ENCODE peak calls at places on chromosomes 12 and 14, in six cellular contexts. Z is T-helper 17 cell, I is ELR, T is amniotic stem cell, G is left colon, V is G401. Q is an unnamed sample.

GRCh38 chr14:69354383-69355154 is 43.5 kb downstream of the ERH start:
- DNase-seq in I (no peak), G (peak), Z (peak), T (no peak), V (no peak), Q (no peak)

GRCh38 chr12:31928246-31929139 is 30.7 kb upstream of the RESF1 start:
- DNase-seq in T (no peak), G (no peak), Z (no peak), I (no peak), V (no peak), Q (no peak)

GRCh38 chr12:30447061-30447750 is 248.5 kb downstream of the IPO8 start:
- DNase-seq in G (no peak), Z (no peak), I (peak), V (no peak), T (no peak), Q (no peak)

GRCh38 chr12:109550310-109550680 is 23.0 kb downstream of the MMAB start:
- DNase-seq in V (no peak), I (no peak), G (no peak), Z (no peak), T (no peak), Q (no peak)

GRCh38 chr12:111304642-111305071 is 64.2 kb downstream of the PHETA1 start:
- DNase-seq in G (no peak), Z (peak), I (peak), V (no peak), T (no peak), Q (no peak)

GRCh38 chr12:117342682-117343081 is 18.7 kb downstream of the NOS1 start:
- DNase-seq in G (no peak), T (no peak), V (no peak), Z (no peak), I (peak), Q (no peak)

GRCh38 chr14:22508150-22508457 is 80.9 kb downstream of the DAD1 start:
- DNase-seq in I (no peak), Z (no peak), T (no peak), G (no peak), V (no peak), Q (no peak)

GRCh38 chr12:81598205-81598604 is 160.9 kb downstream of the PPFIA2 start:
- DNase-seq in Z (no peak), G (no peak), I (peak), T (no peak), V (peak), Q (peak)

GRCh38 chr12:58695263-58695662 is 225.0 kb downstream of the LRIG3 start:
- DNase-seq in T (no peak), Z (no peak), V (no peak), G (no peak), I (no peak), Q (no peak)

GRCh38 chr12:5789469-5789968 is 155.5 kb downstream of the ANO2 start:
- DNase-seq in T (no peak), I (peak), V (no peak), G (no peak), Z (no peak), Q (no peak)

GRCh38 chr12:23221066-23221465 is 596.1 kb downstream of the ETNK1 start:
- DNase-seq in I (no peak), Z (no peak), V (no peak), T (no peak), G (no peak), Q (no peak)

GRCh38 chr12:57461326-57461903 is 1.8 kb downstream of the GLI1 start:
- DNase-seq in I (peak), T (no peak), G (peak), V (peak), Z (no peak), Q (peak)

GRCh38 chr14:103395245-103395644 is 10.0 kb downstream of the MARK3 start:
- DNase-seq in I (peak), V (no peak), T (no peak), G (no peak), Z (no peak), Q (no peak)

GRCh38 chr12:51009038-51009437 is 17.1 kb downstream of the SLC11A2 start:
- DNase-seq in I (no peak), V (peak), Z (peak), G (peak), T (no peak), Q (peak)

GRCh38 chr12:54863948-54864584 is 9.8 kb downstream of the MUCL1 start:
- DNase-seq in T (no peak), V (no peak), G (no peak), I (no peak), Z (no peak), Q (no peak)

GRCh38 chr12:75137896-75138295 is 71.7 kb downstream of the KCNC2 start:
- DNase-seq in T (no peak), V (no peak), I (peak), Z (no peak), G (no peak), Q (no peak)

GRCh38 chr12:87982208-87982607 is 47.0 kb downstream of the C12orf50 start:
- DNase-seq in Z (no peak), V (no peak), T (no peak), I (peak), G (no peak), Q (no peak)

GRCh38 chr12:47808574-47809380 is 10.9 kb downstream of the HDAC7 start:
- DNase-seq in T (no peak), G (no peak), Z (no peak), V (no peak), I (peak), Q (no peak)

GRCh38 chr14:93981874-93982683 is 5.7 kb upstream of the ASB2 start:
- DNase-seq in G (no peak), T (no peak), V (no peak), Z (no peak), I (no peak), Q (no peak)

GRCh38 chr12:109721276-109721675 is 7.7 kb downstream of the FAM222A start:
- DNase-seq in Z (no peak), T (no peak), G (no peak), I (no peak), V (peak), Q (no peak)

GRCh38 chr12:4417471-4417870 is 28.1 kb downstream of the FGF6 start:
- DNase-seq in V (no peak), Z (no peak), G (no peak), T (no peak), I (no peak), Q (no peak)

GRCh38 chr12:90808568-90808967 is 146.4 kb downstream of the CCER1 start:
- DNase-seq in G (no peak), I (peak), T (no peak), V (no peak), Z (no peak), Q (no peak)

GRCh38 chr14:80350707-80351106 is 139.4 kb upstream of the DIO2 start:
- DNase-seq in G (no peak), V (no peak), I (peak), Z (no peak), T (no peak), Q (no peak)

GRCh38 chr14:98580131-98580678 is 691.8 kb downstream of the BCL11B start:
- DNase-seq in Z (no peak), I (no peak), T (no peak), V (no peak), G (no peak), Q (no peak)

GRCh38 chr12:121295746-121296617 is 527 bp downstream of the CAMKK2 start:
- DNase-seq in G (peak), I (peak), Z (peak), T (no peak), V (peak), Q (no peak)

Q was measured in cerebellar cortex.